ENCODE peak calls at places on chromosomes 3 and 15, in ten cellular contexts. One of them, this sample, is unnamed.

GRCh38 chr3:155946178-155946577 is 75.7 kb downstream of the GMPS start:
- DNase-seq in transverse colon: no peak
- DNase-seq in Panc1: peak; percentile 25
- DNase-seq in right atrium auricular region: no peak
- DNase-seq in lower lobe of right lung: no peak
- DNase-seq in HL-60: no peak
- DNase-seq in suprapubic skin: no peak
- DNase-seq in thyroid gland: no peak
- DNase-seq in psoas muscle: no peak
- DNase-seq in heart left ventricle: no peak
- DNase-seq in this sample: no peak

GRCh38 chr3:195731356-195731960 is 10.7 kb downstream of the MUC20 start:
- DNase-seq in right atrium auricular region: no peak
- DNase-seq in transverse colon: no peak
- DNase-seq in HL-60: no peak
- DNase-seq in psoas muscle: no peak
- DNase-seq in heart left ventricle: no peak
- DNase-seq in suprapubic skin: no peak
- DNase-seq in lower lobe of right lung: peak; percentile 38
- DNase-seq in thyroid gland: no peak
- DNase-seq in Panc1: no peak
- DNase-seq in this sample: no peak

GRCh38 chr15:27250223-27250622 is 279.2 kb downstream of the GABRG3 start:
- DNase-seq in lower lobe of right lung: no peak
- DNase-seq in HL-60: no peak
- DNase-seq in Panc1: no peak
- DNase-seq in psoas muscle: no peak
- DNase-seq in right atrium auricular region: no peak
- DNase-seq in thyroid gland: no peak
- DNase-seq in suprapubic skin: no peak
- DNase-seq in heart left ventricle: no peak
- DNase-seq in transverse colon: no peak
- DNase-seq in this sample: no peak

GRCh38 chr3:87088984-87089841 is 98.3 kb upstream of the VGLL3 start:
- DNase-seq in psoas muscle: peak; percentile 78
- DNase-seq in lower lobe of right lung: peak; percentile 67
- DNase-seq in thyroid gland: peak; percentile 59
- DNase-seq in right atrium auricular region: peak; percentile 76
- DNase-seq in suprapubic skin: peak; percentile 71
- DNase-seq in transverse colon: peak; percentile 37
- DNase-seq in heart left ventricle: peak; percentile 51
- DNase-seq in HL-60: peak; percentile 23
- DNase-seq in Panc1: peak; percentile 28
- DNase-seq in this sample: peak; percentile 55

GRCh38 chr3:31219131-31219843 is 313.4 kb upstream of the STT3B start:
- DNase-seq in transverse colon: no peak
- DNase-seq in right atrium auricular region: no peak
- DNase-seq in heart left ventricle: no peak
- DNase-seq in psoas muscle: no peak
- DNase-seq in Panc1: no peak
- DNase-seq in HL-60: peak; percentile 41
- DNase-seq in suprapubic skin: no peak
- DNase-seq in lower lobe of right lung: no peak
- DNase-seq in thyroid gland: no peak
- DNase-seq in this sample: no peak

GRCh38 chr3:189298469-189299375 is 127.0 kb downstream of the TPRG1 start:
- DNase-seq in thyroid gland: no peak
- DNase-seq in heart left ventricle: no peak
- DNase-seq in lower lobe of right lung: no peak
- DNase-seq in suprapubic skin: no peak
- DNase-seq in transverse colon: no peak
- DNase-seq in Panc1: no peak
- DNase-seq in psoas muscle: no peak
- DNase-seq in right atrium auricular region: no peak
- DNase-seq in HL-60: no peak
- DNase-seq in this sample: no peak

GRCh38 chr3:137692803-137693431 is 71.2 kb upstream of the SOX14 start:
- DNase-seq in right atrium auricular region: no peak
- DNase-seq in psoas muscle: peak; percentile 40
- DNase-seq in thyroid gland: no peak
- DNase-seq in Panc1: no peak
- DNase-seq in heart left ventricle: no peak
- DNase-seq in suprapubic skin: no peak
- DNase-seq in transverse colon: no peak
- DNase-seq in lower lobe of right lung: no peak
- DNase-seq in HL-60: peak; percentile 32
- DNase-seq in this sample: no peak

GRCh38 chr3:102225407-102226132 is 209.2 kb upstream of the ZPLD1 start:
- DNase-seq in transverse colon: no peak
- DNase-seq in psoas muscle: no peak
- DNase-seq in right atrium auricular region: no peak
- DNase-seq in heart left ventricle: no peak
- DNase-seq in Panc1: no peak
- DNase-seq in suprapubic skin: no peak
- DNase-seq in lower lobe of right lung: no peak
- DNase-seq in HL-60: no peak
- DNase-seq in thyroid gland: no peak
- DNase-seq in this sample: peak; percentile 26

GRCh38 chr3:159187232-159187631 is 385.4 kb downstream of the MFSD1 start:
- DNase-seq in lower lobe of right lung: no peak
- DNase-seq in transverse colon: no peak
- DNase-seq in Panc1: no peak
- DNase-seq in suprapubic skin: no peak
- DNase-seq in HL-60: no peak
- DNase-seq in psoas muscle: no peak
- DNase-seq in right atrium auricular region: no peak
- DNase-seq in heart left ventricle: no peak
- DNase-seq in thyroid gland: no peak
- DNase-seq in this sample: no peak

GRCh38 chr3:160477750-160478149 is 28.2 kb upstream of the TRIM59 start:
- DNase-seq in thyroid gland: no peak
- DNase-seq in lower lobe of right lung: no peak
- DNase-seq in heart left ventricle: no peak
- DNase-seq in Panc1: no peak
- DNase-seq in suprapubic skin: no peak
- DNase-seq in right atrium auricular region: no peak
- DNase-seq in transverse colon: no peak
- DNase-seq in HL-60: no peak
- DNase-seq in psoas muscle: no peak
- DNase-seq in this sample: no peak

GRCh38 chr15:42726114-42726513 is 10.8 kb downstream of the CDAN1 start:
- DNase-seq in suprapubic skin: no peak
- DNase-seq in HL-60: no peak
- DNase-seq in transverse colon: no peak
- DNase-seq in Panc1: no peak
- DNase-seq in lower lobe of right lung: no peak
- DNase-seq in thyroid gland: no peak
- DNase-seq in heart left ventricle: no peak
- DNase-seq in right atrium auricular region: no peak
- DNase-seq in psoas muscle: no peak
- DNase-seq in this sample: no peak

GRCh38 chr3:126134219-126134975 is 46.0 kb downstream of the ALDH1L1 start:
- DNase-seq in lower lobe of right lung: peak; percentile 63
- DNase-seq in psoas muscle: peak; percentile 86
- DNase-seq in HL-60: peak; percentile 52
- DNase-seq in transverse colon: peak; percentile 65
- DNase-seq in right atrium auricular region: peak; percentile 68
- DNase-seq in suprapubic skin: peak; percentile 76
- DNase-seq in Panc1: peak; percentile 17
- DNase-seq in heart left ventricle: peak; percentile 57
- DNase-seq in thyroid gland: peak; percentile 57
- DNase-seq in this sample: peak; percentile 76

GRCh38 chr15:101026686-101027272 is 107.6 kb downstream of the LRRK1 start:
- DNase-seq in psoas muscle: no peak
- DNase-seq in right atrium auricular region: peak; percentile 58
- DNase-seq in lower lobe of right lung: no peak
- DNase-seq in transverse colon: peak; percentile 4
- DNase-seq in thyroid gland: no peak
- DNase-seq in suprapubic skin: peak; percentile 35
- DNase-seq in heart left ventricle: no peak
- DNase-seq in HL-60: no peak
- DNase-seq in Panc1: no peak
- DNase-seq in this sample: no peak

GRCh38 chr3:105821433-105821832 is 47.4 kb downstream of the CBLB start:
- DNase-seq in right atrium auricular region: no peak
- DNase-seq in heart left ventricle: no peak
- DNase-seq in lower lobe of right lung: no peak
- DNase-seq in Panc1: no peak
- DNase-seq in transverse colon: no peak
- DNase-seq in HL-60: no peak
- DNase-seq in suprapubic skin: no peak
- DNase-seq in thyroid gland: no peak
- DNase-seq in psoas muscle: no peak
- DNase-seq in this sample: no peak

GRCh38 chr15:47366884-47367283 is 350.4 kb upstream of the SEMA6D start:
- DNase-seq in heart left ventricle: no peak
- DNase-seq in thyroid gland: no peak
- DNase-seq in suprapubic skin: no peak
- DNase-seq in psoas muscle: no peak
- DNase-seq in transverse colon: no peak
- DNase-seq in Panc1: no peak
- DNase-seq in right atrium auricular region: no peak
- DNase-seq in HL-60: no peak
- DNase-seq in lower lobe of right lung: no peak
- DNase-seq in this sample: no peak

GRCh38 chr15:47360296-47360695 is 357.0 kb upstream of the SEMA6D start:
- DNase-seq in thyroid gland: no peak
- DNase-seq in suprapubic skin: no peak
- DNase-seq in Panc1: no peak
- DNase-seq in HL-60: no peak
- DNase-seq in heart left ventricle: no peak
- DNase-seq in right atrium auricular region: no peak
- DNase-seq in lower lobe of right lung: no peak
- DNase-seq in transverse colon: no peak
- DNase-seq in psoas muscle: no peak
- DNase-seq in this sample: no peak

GRCh38 chr15:47367991-47368390 is 349.3 kb upstream of the SEMA6D start:
- DNase-seq in right atrium auricular region: no peak
- DNase-seq in thyroid gland: peak; percentile 16
- DNase-seq in heart left ventricle: no peak
- DNase-seq in lower lobe of right lung: no peak
- DNase-seq in Panc1: no peak
- DNase-seq in suprapubic skin: no peak
- DNase-seq in psoas muscle: no peak
- DNase-seq in HL-60: no peak
- DNase-seq in transverse colon: no peak
- DNase-seq in this sample: no peak

GRCh38 chr15:47364671-47365141 is 352.6 kb upstream of the SEMA6D start:
- DNase-seq in suprapubic skin: no peak
- DNase-seq in transverse colon: no peak
- DNase-seq in thyroid gland: peak; percentile 21
- DNase-seq in heart left ventricle: no peak
- DNase-seq in psoas muscle: no peak
- DNase-seq in lower lobe of right lung: no peak
- DNase-seq in HL-60: no peak
- DNase-seq in Panc1: no peak
- DNase-seq in right atrium auricular region: no peak
- DNase-seq in this sample: no peak

DNA sequence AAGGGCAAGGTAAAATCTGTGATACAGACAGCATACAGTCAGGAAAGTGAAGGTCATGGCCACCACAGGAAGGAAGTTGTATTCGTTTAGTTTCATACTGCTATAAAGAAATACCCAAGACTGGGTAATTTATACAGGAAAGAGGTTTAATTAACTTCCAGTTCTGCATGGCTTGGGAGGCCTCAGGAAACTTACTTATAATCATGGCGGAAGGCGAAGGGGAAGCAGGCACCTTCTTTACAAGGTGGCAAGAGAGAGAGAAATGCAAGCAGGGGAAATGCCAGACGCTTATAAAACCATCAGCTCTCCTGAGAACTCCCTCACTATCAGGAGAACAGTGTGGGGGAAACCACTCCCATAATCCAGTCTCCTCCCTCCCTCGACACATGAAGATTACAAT is 353.7 kb upstream of the SEMA6D start:
- DNase-seq in transverse colon: no peak
- DNase-seq in thyroid gland: no peak
- DNase-seq in heart left ventricle: no peak
- DNase-seq in lower lobe of right lung: no peak
- DNase-seq in Panc1: no peak
- DNase-seq in psoas muscle: no peak
- DNase-seq in right atrium auricular region: no peak
- DNase-seq in HL-60: no peak
- DNase-seq in suprapubic skin: no peak
- DNase-seq in this sample: no peak
- TF ChIP-seq CTCF in transverse colon: no peak
- TF ChIP-seq CTCF in thyroid gland: no peak
- TF ChIP-seq CTCF in heart left ventricle: no peak
- TF ChIP-seq CTCF in lower lobe of right lung: no peak
- TF ChIP-seq CTCF in Panc1: no peak
- TF ChIP-seq CTCF in psoas muscle: no peak
- TF ChIP-seq CTCF in right atrium auricular region: no peak
- TF ChIP-seq CTCF in HL-60: no peak
- TF ChIP-seq CTCF in suprapubic skin: no peak
- TF ChIP-seq CTCF in this sample: no peak

GRCh38 chr15:48333553-48333952 is 2.3 kb downstream of the DUT start:
- DNase-seq in Panc1: no peak
- DNase-seq in right atrium auricular region: no peak
- DNase-seq in psoas muscle: no peak
- DNase-seq in heart left ventricle: no peak
- DNase-seq in thyroid gland: no peak
- DNase-seq in HL-60: no peak
- DNase-seq in lower lobe of right lung: no peak
- DNase-seq in suprapubic skin: no peak
- DNase-seq in transverse colon: no peak
- DNase-seq in this sample: no peak
- H3K4me3 ChIP-seq in Panc1: peak overlapping the region; percentile 94
- H3K4me3 ChIP-seq in right atrium auricular region: no peak overlapping the region
- H3K4me3 ChIP-seq in psoas muscle: no peak overlapping the region
- H3K4me3 ChIP-seq in heart left ventricle: no peak overlapping the region
- H3K4me3 ChIP-seq in thyroid gland: no peak overlapping the region
- H3K4me3 ChIP-seq in HL-60: peak overlapping the region; percentile 76
- H3K4me3 ChIP-seq in lower lobe of right lung: no peak overlapping the region
- H3K4me3 ChIP-seq in suprapubic skin: no peak overlapping the region
- H3K4me3 ChIP-seq in transverse colon: no peak overlapping the region
- H3K4me3 ChIP-seq in this sample: no peak overlapping the region

DNA sequence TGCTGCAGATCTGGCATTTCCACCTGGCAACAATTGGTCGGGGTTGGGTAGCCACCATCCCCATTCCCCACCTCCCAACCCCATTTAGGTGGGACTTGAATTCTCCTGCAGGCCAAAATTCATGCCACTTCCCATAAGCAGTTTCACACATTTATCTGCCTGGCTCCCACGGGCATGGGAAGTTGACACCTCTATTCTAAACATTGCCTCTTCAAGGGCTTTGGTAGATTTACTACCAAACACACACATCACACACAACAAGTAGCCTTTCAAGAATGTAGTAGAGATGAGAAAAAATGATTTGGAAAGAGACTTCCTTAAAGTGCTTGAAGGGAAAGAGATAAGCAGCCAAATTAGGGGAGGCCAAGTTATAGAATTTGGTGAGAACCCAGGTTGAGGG is 30.9 kb downstream of the ZBTB38 start:
- DNase-seq in right atrium auricular region: no peak
- DNase-seq in heart left ventricle: no peak
- DNase-seq in thyroid gland: no peak
- DNase-seq in transverse colon: no peak
- DNase-seq in lower lobe of right lung: no peak
- DNase-seq in psoas muscle: no peak
- DNase-seq in Panc1: no peak
- DNase-seq in suprapubic skin: no peak
- DNase-seq in HL-60: no peak
- DNase-seq in this sample: no peak
- H3K27ac ChIP-seq in right atrium auricular region: peak overlapping the region; percentile 98
- H3K27ac ChIP-seq in heart left ventricle: peak overlapping the region; percentile 98
- H3K27ac ChIP-seq in thyroid gland: peak overlapping the region; percentile 98
- H3K27ac ChIP-seq in transverse colon: peak overlapping the region; percentile 97
- H3K27ac ChIP-seq in lower lobe of right lung: peak overlapping the region; percentile 99
- H3K27ac ChIP-seq in psoas muscle: no peak overlapping the region
- H3K27ac ChIP-seq in Panc1: peak overlapping the region; percentile 41
- H3K27ac ChIP-seq in suprapubic skin: peak overlapping the region; percentile 99
- H3K27ac ChIP-seq in HL-60: no peak overlapping the region
- H3K27ac ChIP-seq in this sample: no peak overlapping the region

GRCh38 chr15:64460206-64460736 is at the start of gene ZNF609:
- DNase-seq in transverse colon: peak; percentile 97
- DNase-seq in thyroid gland: peak; percentile 96
- DNase-seq in lower lobe of right lung: peak; percentile 94
- DNase-seq in Panc1: peak; percentile 64
- DNase-seq in heart left ventricle: peak; percentile 94
- DNase-seq in right atrium auricular region: peak; percentile 94
- DNase-seq in psoas muscle: peak; percentile 96
- DNase-seq in suprapubic skin: peak; percentile 95
- DNase-seq in HL-60: peak; percentile 91
- DNase-seq in this sample: peak; percentile 90
- TF ChIP-seq CTCF in transverse colon: no peak
- TF ChIP-seq CTCF in thyroid gland: no peak
- TF ChIP-seq CTCF in lower lobe of right lung: no peak
- TF ChIP-seq CTCF in Panc1: no peak
- TF ChIP-seq CTCF in heart left ventricle: no peak
- TF ChIP-seq CTCF in right atrium auricular region: no peak
- TF ChIP-seq CTCF in psoas muscle: no peak
- TF ChIP-seq CTCF in suprapubic skin: no peak
- TF ChIP-seq CTCF in HL-60: no peak
- TF ChIP-seq CTCF in this sample: no peak